ENCODE peak calls at places on chromosomes 12 and 14, in four cellular contexts. One of them, this sample, is unnamed.

GRCh38 chr12:14460212-14460841 is 94.8 kb downstream of the ATF7IP start:
- DNase-seq in K562: no peak
- DNase-seq in A549: no peak
- DNase-seq in GM23338: no peak
- DNase-seq in this sample: no peak

GRCh38 chr14:24334431-24335271 is at the start of gene ADCY4:
- DNase-seq in GM23338: peak; percentile 56
- DNase-seq in K562: no peak
- DNase-seq in A549: no peak
- DNase-seq in this sample: peak; percentile 60

GRCh38 chr12:64099430-64099829 is 122.7 kb downstream of the KICS2 start:
- DNase-seq in GM23338: no peak
- DNase-seq in A549: peak; percentile 25
- DNase-seq in K562: no peak
- DNase-seq in this sample: no peak

GRCh38 chr12:716506-716905 is 35.9 kb upstream of the WNK1 start:
- DNase-seq in GM23338: no peak
- DNase-seq in A549: no peak
- DNase-seq in K562: peak; percentile 70
- DNase-seq in this sample: no peak

GRCh38 chr12:112506513-112507166 is 87.9 kb downstream of the PTPN11 start:
- DNase-seq in GM23338: peak; percentile 30
- DNase-seq in A549: no peak
- DNase-seq in K562: no peak
- DNase-seq in this sample: no peak

GRCh38 chr12:29888777-29889176 is 105.0 kb upstream of the TMTC1 start:
- DNase-seq in K562: no peak
- DNase-seq in A549: no peak
- DNase-seq in GM23338: no peak
- DNase-seq in this sample: no peak

GRCh38 chr14:34262511-34262910 is 199.5 kb downstream of the SPTSSA start:
- DNase-seq in A549: no peak
- DNase-seq in K562: no peak
- DNase-seq in GM23338: no peak
- DNase-seq in this sample: peak; percentile 3

GRCh38 chr14:92783813-92784431 is 10.2 kb upstream of the GOLGA5 start:
- DNase-seq in GM23338: peak; percentile 56
- DNase-seq in A549: peak; percentile 69
- DNase-seq in K562: peak; percentile 26
- DNase-seq in this sample: peak; percentile 44

GRCh38 chr12:65925626-65926025 is 101.3 kb downstream of the HMGA2 start:
- DNase-seq in A549: no peak
- DNase-seq in GM23338: no peak
- DNase-seq in K562: no peak
- DNase-seq in this sample: no peak

GRCh38 chr12:56840922-56841321 is 77.8 kb downstream of the HSD17B6 start:
- DNase-seq in GM23338: no peak
- DNase-seq in A549: no peak
- DNase-seq in K562: no peak
- DNase-seq in this sample: no peak

GRCh38 chr12:64066052-64066451 is 156.0 kb downstream of the KICS2 start:
- DNase-seq in A549: no peak
- DNase-seq in K562: no peak
- DNase-seq in GM23338: no peak
- DNase-seq in this sample: no peak

GRCh38 chr12:26668847-26669246 is 164.1 kb downstream of the ITPR2 start:
- DNase-seq in K562: no peak
- DNase-seq in A549: no peak
- DNase-seq in GM23338: no peak
- DNase-seq in this sample: no peak

GRCh38 chr14:57066887-57067513 is 201.7 kb downstream of the EXOC5 start:
- DNase-seq in K562: peak; percentile 35
- DNase-seq in GM23338: peak; percentile 83
- DNase-seq in A549: peak; percentile 13
- DNase-seq in this sample: peak; percentile 60

GRCh38 chr12:1912580-1913376 is 5.7 kb downstream of the CACNA2D4 start:
- DNase-seq in A549: no peak
- DNase-seq in GM23338: no peak
- DNase-seq in K562: peak; percentile 2
- DNase-seq in this sample: peak; percentile 21

GRCh38 chr12:34402899-34403705 is 380.8 kb downstream of the ALG10 start:
- DNase-seq in K562: peak; percentile 0
- DNase-seq in A549: no peak
- DNase-seq in GM23338: no peak
- DNase-seq in this sample: peak; percentile 0

GRCh38 chr14:20631023-20631820 is 10.3 kb downstream of the OR6S1 start:
- DNase-seq in K562: peak; percentile 42
- DNase-seq in A549: peak; percentile 69
- DNase-seq in GM23338: peak; percentile 73
- DNase-seq in this sample: no peak

GRCh38 chr14:20632448-20632830 is 9.1 kb downstream of the OR6S1 start:
- DNase-seq in A549: no peak
- DNase-seq in K562: no peak
- DNase-seq in GM23338: peak; percentile 42
- DNase-seq in this sample: no peak

GRCh38 chr14:20630340-20631022 is 11.0 kb downstream of the OR6S1 start:
- DNase-seq in GM23338: peak; percentile 85
- DNase-seq in A549: peak; percentile 49
- DNase-seq in K562: peak; percentile 21
- DNase-seq in this sample: no peak

GRCh38 chr14:20632831-20633771 is 8.4 kb downstream of the OR6S1 start:
- DNase-seq in GM23338: peak; percentile 97
- DNase-seq in K562: peak; percentile 90
- DNase-seq in A549: peak; percentile 97
- DNase-seq in this sample: peak; percentile 43

DNA sequence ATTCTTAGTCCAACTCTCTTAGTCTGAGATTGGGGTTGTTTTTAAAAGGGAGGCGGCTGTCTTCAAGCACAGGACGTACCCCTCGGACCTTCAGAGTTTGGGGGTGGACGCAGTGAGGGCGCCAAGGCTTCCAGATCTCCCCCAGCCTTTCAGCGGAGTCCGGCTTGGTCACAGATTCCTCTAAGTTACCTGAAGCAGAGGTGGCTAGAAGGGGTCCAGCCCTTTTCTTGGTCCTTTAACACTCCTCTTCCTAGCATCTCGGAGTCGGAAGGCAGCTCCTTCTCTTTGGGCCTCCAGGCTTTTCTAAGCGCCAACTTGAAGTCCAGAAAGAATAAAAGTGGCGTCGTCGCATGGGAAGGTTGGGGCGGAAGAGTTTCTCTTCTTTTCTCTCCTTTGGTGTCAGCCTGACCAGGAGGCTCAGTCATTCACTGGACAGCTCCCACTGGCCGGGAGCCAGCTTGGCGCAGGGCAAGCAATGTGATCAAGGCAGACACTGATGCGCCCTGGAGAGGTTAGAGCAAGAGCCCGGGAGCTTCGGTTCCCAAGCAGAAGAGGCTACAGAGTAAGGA is 9.6 kb downstream of the OR6S1 start:
- DNase-seq in A549: peak; percentile 71
- DNase-seq in K562: peak; percentile 43
- DNase-seq in GM23338: peak; percentile 68
- DNase-seq in this sample: peak; percentile 34
- TF ChIP-seq REST in A549: peak; percentile 81
- TF ChIP-seq REST in K562: peak; percentile 65
- TF ChIP-seq REST in GM23338: peak; percentile 57
- TF ChIP-seq REST in this sample: peak; percentile 94

DNA sequence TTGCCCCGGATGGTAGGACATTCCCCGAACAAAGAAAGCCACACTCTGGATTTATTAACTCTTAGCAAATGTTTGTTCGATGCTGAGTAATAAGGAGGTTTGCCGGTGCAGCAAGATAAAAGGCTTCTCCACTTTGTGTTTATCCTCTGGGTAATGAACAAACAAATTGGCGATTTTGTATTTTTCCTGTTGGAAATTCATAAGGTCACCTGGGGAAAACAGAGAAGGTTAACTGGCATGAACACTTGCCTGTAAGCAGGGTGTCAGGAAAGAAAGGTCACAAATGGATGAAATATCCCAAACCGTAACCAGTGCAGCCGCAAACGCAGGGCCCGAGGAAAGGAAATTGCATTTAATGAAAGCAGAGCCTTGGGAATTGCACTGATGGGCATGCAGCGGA is 132.8 kb downstream of the RMST start:
- DNase-seq in K562: no peak
- DNase-seq in GM23338: no peak
- DNase-seq in A549: no peak
- DNase-seq in this sample: no peak
- TF ChIP-seq REST in K562: no peak
- TF ChIP-seq REST in GM23338: no peak
- TF ChIP-seq REST in A549: no peak
- TF ChIP-seq REST in this sample: no peak

DNA sequence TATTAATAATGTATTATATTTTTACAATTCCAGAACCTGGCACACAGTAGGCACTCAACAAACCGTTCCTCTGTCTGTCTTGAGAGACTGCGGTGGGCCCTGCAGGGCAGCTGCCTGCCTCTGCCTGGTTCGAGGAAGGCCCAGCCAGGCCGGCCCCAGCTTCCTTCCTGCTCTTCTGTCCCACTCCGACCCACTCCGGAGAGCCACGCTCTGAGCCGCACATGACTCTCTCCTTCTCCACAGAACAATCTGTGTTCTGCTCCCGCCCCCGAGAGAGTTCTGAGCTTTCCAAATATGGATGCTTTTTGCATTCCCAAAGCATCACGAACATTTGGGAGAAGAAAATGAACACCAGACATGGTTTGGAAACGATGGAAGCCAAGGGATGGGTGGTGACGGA is 57.3 kb downstream of the TTC7B start:
- DNase-seq in K562: no peak
- DNase-seq in GM23338: no peak
- DNase-seq in A549: no peak
- DNase-seq in this sample: no peak
- TF ChIP-seq REST in K562: no peak
- TF ChIP-seq REST in GM23338: no peak
- TF ChIP-seq REST in A549: no peak
- TF ChIP-seq REST in this sample: no peak

GRCh38 chr14:75881986-75882385 is 99.8 kb downstream of the TGFB3 start:
- DNase-seq in K562: no peak
- DNase-seq in GM23338: no peak
- DNase-seq in A549: no peak
- DNase-seq in this sample: no peak

GRCh38 chr14:75885829-75886228 is 96.0 kb downstream of the TGFB3 start:
- DNase-seq in K562: no peak
- DNase-seq in A549: no peak
- DNase-seq in GM23338: no peak
- DNase-seq in this sample: no peak

GRCh38 chr14:75884198-75884611 is 97.6 kb downstream of the TGFB3 start:
- DNase-seq in GM23338: peak; percentile 51
- DNase-seq in A549: no peak
- DNase-seq in K562: no peak
- DNase-seq in this sample: peak; percentile 21

GRCh38 chr14:75888933-75889332 is 92.9 kb downstream of the TGFB3 start:
- DNase-seq in K562: no peak
- DNase-seq in GM23338: no peak
- DNase-seq in A549: no peak
- DNase-seq in this sample: no peak

GRCh38 chr14:75886661-75887348 is 95.0 kb downstream of the TGFB3 start:
- DNase-seq in GM23338: no peak
- DNase-seq in A549: no peak
- DNase-seq in K562: no peak
- DNase-seq in this sample: no peak
- TF ChIP-seq REST in GM23338: peak; percentile 14
- TF ChIP-seq REST in A549: no peak
- TF ChIP-seq REST in K562: no peak
- TF ChIP-seq REST in this sample: peak; percentile 89

DNA sequence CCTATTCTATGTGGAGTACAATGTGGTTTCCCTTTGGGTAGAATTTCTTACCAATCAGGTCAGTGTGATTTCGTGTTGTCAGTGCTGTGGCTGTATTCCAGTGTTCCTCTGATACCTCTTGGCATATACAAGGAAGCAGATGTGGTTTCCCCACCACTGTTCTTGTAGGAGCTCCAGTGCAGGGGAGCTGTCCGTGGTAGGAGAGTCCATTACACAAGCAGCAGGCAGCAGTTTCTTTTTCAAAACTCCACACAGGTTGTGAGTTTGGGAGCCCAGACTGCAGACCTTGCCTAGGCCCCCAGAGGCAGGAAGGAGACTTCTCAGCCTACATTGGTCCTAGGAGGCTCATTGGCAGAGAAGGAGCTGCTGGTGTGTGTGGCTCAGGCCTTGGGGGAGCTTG is 452.8 kb downstream of the AACS start:
- DNase-seq in GM23338: peak; percentile 65
- DNase-seq in A549: no peak
- DNase-seq in K562: no peak
- DNase-seq in this sample: no peak
- TF ChIP-seq REST in GM23338: peak; percentile 86
- TF ChIP-seq REST in A549: peak; percentile 63
- TF ChIP-seq REST in K562: no peak
- TF ChIP-seq REST in this sample: no peak

DNA sequence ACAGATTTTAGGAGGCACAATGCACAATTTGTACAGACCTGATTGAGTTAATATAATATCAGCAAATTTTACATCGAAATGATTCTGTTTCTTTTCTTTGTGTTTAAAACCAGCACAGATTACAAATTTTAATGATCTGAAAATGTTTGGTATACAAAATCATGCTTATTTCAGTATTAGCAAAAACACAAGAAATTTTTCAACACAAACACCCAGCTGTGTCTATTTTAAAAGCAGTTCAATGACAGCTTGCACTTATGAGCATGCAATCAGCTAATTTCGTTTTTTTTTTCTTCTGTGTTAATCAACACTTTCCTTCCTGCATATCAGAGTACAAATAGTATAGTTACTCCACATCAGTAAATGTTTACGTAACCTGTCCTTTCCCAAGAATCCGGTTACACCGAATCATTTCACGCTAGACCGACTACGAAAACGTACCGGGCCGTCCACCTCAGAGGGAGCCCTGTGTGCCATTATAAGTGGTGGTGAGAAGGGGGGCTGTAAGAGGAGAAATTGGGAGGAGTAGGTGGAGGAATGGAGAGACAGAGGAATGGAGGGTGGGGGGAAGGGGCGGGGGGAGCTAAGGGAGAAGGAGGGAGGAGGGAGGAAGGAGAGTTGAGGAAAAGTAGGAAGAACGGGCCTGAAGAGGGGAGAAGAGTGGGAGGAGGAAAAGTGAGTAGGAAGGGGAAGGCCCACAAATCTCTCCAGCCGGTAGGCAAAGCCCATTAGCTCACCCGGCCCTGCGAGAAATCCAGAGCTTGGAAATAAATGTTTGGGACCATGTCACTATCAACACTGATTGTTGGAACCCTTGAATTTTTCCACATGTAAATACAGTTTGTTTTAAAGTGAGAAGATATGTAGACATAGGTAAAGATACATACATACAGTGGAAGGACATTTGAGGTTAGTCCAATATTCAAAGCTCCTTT is 2.4 kb upstream of the FOXG1 start:
- DNase-seq in A549: no peak
- DNase-seq in K562: no peak
- DNase-seq in GM23338: peak; percentile 79
- DNase-seq in this sample: no peak
- TF ChIP-seq REST in A549: no peak
- TF ChIP-seq REST in K562: no peak
- TF ChIP-seq REST in GM23338: no peak
- TF ChIP-seq REST in this sample: no peak

GRCh38 chr12:3578557-3578956 is 87.6 kb downstream of the PRMT8 start:
- DNase-seq in GM23338: no peak
- DNase-seq in A549: no peak
- DNase-seq in K562: no peak
- DNase-seq in this sample: no peak
- TF ChIP-seq REST in GM23338: no peak
- TF ChIP-seq REST in A549: no peak
- TF ChIP-seq REST in K562: no peak
- TF ChIP-seq REST in this sample: no peak